ENCODE peak calls at places on chromosomes 4 and X, in five cellular contexts. T is H9, W is ascending aorta, J is right atrium auricular region, L is heart left ventricle. Y is an unnamed sample.

GRCh38 chrX:103063918-103064434 is at the start of gene BEX1:
- DNase-seq in T (peak; percentile 83), W (no peak), J (no peak), L (peak; percentile 29), Y (no peak)

GRCh38 chr4:48436318-48436717 is 46.8 kb upstream of the SLC10A4 start:
- DNase-seq in J (no peak), T (no peak), W (no peak), L (no peak), Y (no peak)

GRCh38 chr4:1593881-1594345 is 90.2 kb downstream of the FAM53A start:
- DNase-seq in J (no peak), L (peak; percentile 2), T (no peak), W (no peak), Y (no peak)

GRCh38 chr4:82268050-82268825 is 105.6 kb downstream of the HNRNPD start:
- DNase-seq in T (peak; percentile 70), J (peak; percentile 68), L (peak; percentile 50), W (peak; percentile 69), Y (no peak)

GRCh38 chr4:184514121-184514988 is 40.0 kb upstream of the IRF2 start:
- DNase-seq in W (no peak), J (peak; percentile 76), L (peak; percentile 71), T (no peak), Y (no peak)

GRCh38 chr4:8648296-8648695 is 55.7 kb downstream of the CPZ start:
- DNase-seq in T (no peak), W (peak; percentile 21), L (no peak), J (no peak), Y (no peak)

GRCh38 chr4:98778206-98778605 is 119.8 kb upstream of the TSPAN5 start:
- DNase-seq in T (no peak), L (no peak), W (no peak), J (no peak), Y (no peak)

GRCh38 chr4:152310223-152310622 is 225.7 kb downstream of the FBXW7 start:
- DNase-seq in J (no peak), T (peak; percentile 30), W (no peak), L (no peak), Y (no peak)

GRCh38 chr4:187276786-187277408 is 553.2 kb upstream of the FAT1 start:
- DNase-seq in W (no peak), J (no peak), L (no peak), T (no peak), Y (no peak)

GRCh38 chr4:41216294-41217019 is 2.1 kb upstream of the APBB2 start:
- DNase-seq in T (peak; percentile 93), J (no peak), W (peak; percentile 88), L (peak; percentile 75), Y (no peak)

GRCh38 chr4:74012130-74012529 is 13.7 kb upstream of the CXCL5 start:
- DNase-seq in J (no peak), L (no peak), W (no peak), T (no peak), Y (no peak)

GRCh38 chr4:176838611-176839411 is 46.1 kb upstream of the VEGFC start:
- DNase-seq in T (no peak), W (no peak), L (peak; percentile 47), J (no peak), Y (no peak)

GRCh38 chr4:141258558-141258957 is 37.9 kb downstream of the ZNF330 start:
- DNase-seq in L (no peak), W (no peak), T (no peak), J (no peak), Y (no peak)

GRCh38 chr4:2388430-2389182 is 29.8 kb downstream of the ZFYVE28 start:
- DNase-seq in J (no peak), W (no peak), L (no peak), T (no peak), Y (no peak)

GRCh38 chr4:80305466-80305865 is 30.1 kb upstream of the CFAP299 start:
- DNase-seq in L (no peak), W (no peak), J (no peak), T (no peak), Y (no peak)

GRCh38 chr4:143411527-143412480 is 75.1 kb downstream of the GAB1 start:
- DNase-seq in J (no peak), W (no peak), T (no peak), L (no peak), Y (no peak)

GRCh38 chr4:162111078-162111477 is 52.7 kb downstream of the FSTL5 start:
- DNase-seq in W (no peak), L (no peak), J (no peak), T (no peak), Y (no peak)

GRCh38 chr4:162115323-162115722 is 48.5 kb downstream of the FSTL5 start:
- DNase-seq in T (no peak), J (no peak), L (no peak), W (no peak), Y (no peak)

GRCh38 chr4:162116085-162116784 is 47.6 kb downstream of the FSTL5 start:
- DNase-seq in W (no peak), L (no peak), J (no peak), T (peak; percentile 41), Y (no peak)

GRCh38 chr4:162117051-162117450 is 46.7 kb downstream of the FSTL5 start:
- DNase-seq in J (no peak), T (no peak), L (no peak), W (no peak), Y (no peak)
- TF ChIP-seq CTCF in J (no peak), T (no peak), L (no peak), W (no peak), Y (no peak)

GRCh38 chrX:41333994-41334865 is at the start of gene DDX3X:
- DNase-seq in T (peak; percentile 85), J (peak; percentile 93), W (peak; percentile 94), L (peak; percentile 95), Y (peak; percentile 30)
- H3K4me1 ChIP-seq in T (peaks cover 7% of the 10 kb centered on the region), J (no peaks in the 10 kb centered on the region), W (no peaks in the 10 kb centered on the region), L (peaks cover 59% of the 10 kb centered on the region), Y (peaks cover 5% of the 10 kb centered on the region)

GRCh38 chrX:133045986-133046385 is 50.9 kb downstream of the USP26 start:
- DNase-seq in W (no peak), T (no peak), J (no peak), L (no peak), Y (no peak)
- TF ChIP-seq CTCF in W (no peak), T (peak; percentile 76), J (no peak), L (no peak), Y (no peak)

GRCh38 chrX:39310925-39311324 is 509.7 kb downstream of the MID1IP1 start:
- DNase-seq in W (no peak), J (no peak), L (no peak), T (no peak), Y (no peak)
- H3K4me1 ChIP-seq in W (no peaks in the 10 kb centered on the region), J (no peaks in the 10 kb centered on the region), L (peaks cover 7% of the 10 kb centered on the region), T (no peaks in the 10 kb centered on the region), Y (no peaks in the 10 kb centered on the region)

GRCh38 chr4:103012085-103012484 is 7.4 kb downstream of the SLC9B1 start:
- DNase-seq in T (no peak), L (no peak), W (no peak), J (no peak), Y (no peak)

GRCh38 chr4:103012594-103012993 is 6.9 kb downstream of the SLC9B1 start:
- DNase-seq in T (no peak), W (no peak), L (no peak), J (no peak), Y (no peak)

GRCh38 chr4:103008875-103009729 is 10.4 kb downstream of the SLC9B1 start:
- DNase-seq in J (no peak), L (no peak), T (no peak), W (no peak), Y (no peak)

GRCh38 chr4:103010827-103011226 is 8.7 kb downstream of the SLC9B1 start:
- DNase-seq in W (no peak), T (no peak), J (no peak), L (no peak), Y (no peak)

DNA sequence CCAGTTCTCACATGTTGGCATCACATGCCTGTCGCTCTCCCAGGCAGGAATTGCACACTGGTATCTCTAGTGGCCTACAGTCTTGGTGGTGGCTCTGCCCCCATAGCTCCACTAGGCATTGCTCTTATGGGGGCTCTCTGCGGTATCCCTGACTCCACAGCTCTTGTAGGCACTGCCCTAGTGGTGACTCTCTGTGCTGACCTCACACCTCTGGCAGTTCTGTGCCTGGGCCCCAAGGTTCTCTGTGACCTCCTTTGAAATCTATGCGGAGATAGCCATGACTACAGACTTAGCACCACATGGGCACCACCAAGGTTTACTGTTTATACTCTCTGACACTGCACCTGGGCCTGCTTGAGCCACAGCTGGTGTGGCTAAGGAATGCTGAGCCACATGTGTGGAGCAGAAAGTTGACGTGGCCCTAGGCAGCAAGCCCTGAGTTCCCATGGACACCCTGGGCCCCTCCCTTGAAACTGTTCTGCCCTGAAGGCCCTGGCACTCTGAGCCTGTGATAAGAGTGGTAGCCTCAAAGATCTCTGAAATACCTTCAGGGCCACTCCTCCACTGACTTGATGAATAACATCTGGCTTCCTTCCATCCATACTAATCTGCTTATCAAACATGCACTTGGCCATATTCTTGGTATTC is 8.0 kb downstream of the SLC9B1 start:
- DNase-seq in J (no peak), L (no peak), W (peak; percentile 62), T (no peak), Y (no peak)
- TF ChIP-seq CTCF in J (no peak), L (no peak), W (no peak), T (no peak), Y (no peak)

Y was measured in thoracic aorta.